ENCODE peak calls at places on chromosomes 6 and 20, in four cellular contexts. T is fibroblast of the aortic adventitia; D is activated naive CD8-positive, alpha-beta T cell treated with anti-CD3 and anti-CD28 coated beads for 36 hours; S is right lobe of liver. K is an unnamed sample.

GRCh38 chr6:143759666-143760065 is 81.9 kb downstream of the PHACTR2 start:
- DNase-seq in D (no peak), S (no peak), T (no peak), K (peak)

GRCh38 chr6:144895890-144896289 is 610.8 kb downstream of the UTRN start:
- DNase-seq in T (no peak), D (no peak), S (no peak), K (no peak)

GRCh38 chr6:134464690-134465411 is 146.9 kb upstream of the SGK1 start:
- DNase-seq in D (no peak), T (peak), S (no peak), K (peak)

GRCh38 chr6:24755284-24755683 is 19.5 kb upstream of the GMNN start:
- DNase-seq in S (no peak), D (no peak), T (no peak), K (no peak)

GRCh38 chr6:29926795-29927427 is 15.4 kb upstream of the HLA-A start:
- DNase-seq in D (peak), S (peak), T (peak), K (peak)

GRCh38 chr6:43790031-43790430 is 20.0 kb downstream of the VEGFA start:
- DNase-seq in D (no peak), T (peak), S (peak), K (peak)

GRCh38 chr6:166344240-166344639 is 1.9 kb upstream of the SFT2D1 start:
- DNase-seq in D (no peak), S (no peak), T (no peak), K (no peak)

GRCh38 chr6:99446076-99446475 is 21.0 kb upstream of the PNISR start:
- DNase-seq in D (no peak), S (no peak), T (no peak), K (no peak)

GRCh38 chr6:33683576-33684427 is 27.7 kb downstream of the UQCC2 start:
- DNase-seq in D (no peak), T (no peak), S (peak), K (no peak)

GRCh38 chr6:36833182-36833789 is 6.0 kb downstream of the CPNE5 start:
- DNase-seq in D (no peak), T (no peak), S (no peak), K (no peak)

GRCh38 chr20:32532246-32532645 is 52.9 kb downstream of the NOL4L start:
- DNase-seq in T (no peak), S (no peak), D (no peak), K (no peak)

GRCh38 chr20:57547250-57547649 is 13.7 kb upstream of the PCK1 start:
- DNase-seq in D (no peak), T (no peak), S (peak), K (peak)

GRCh38 chr6:163904161-163904560 is 489.6 kb downstream of the QKI start:
- DNase-seq in S (no peak), T (no peak), D (no peak), K (no peak)